ENCODE peak calls at places on chromosomes 16 and 17, in nine cellular contexts. R is GM10248; V is hepatocyte; Z is EH; H is neuronal stem cell; M is GM19239; G is stimulated activated CD4-positive, alpha-beta T cell treated with anti-CD3 and anti-CD28 coated beads, Interleukin-15, amount 100 ng/mL, for 24 hours; J is AG10803; A is fibroblast of lung. L is an unnamed sample.
A peak's percentile ranks its signal among the peaks of the same experiment; 100 is the strongest.

GRCh38 chr17:47789611-47790520 is 31.7 kb downstream of the OSBPL7 start:
- DNase-seq in R (peak; percentile 79), V (peak; percentile 69), Z (peak; percentile 43), H (peak; percentile 44), M (peak; percentile 60), G (peak; percentile 78), J (peak; percentile 42), A (peak; percentile 36), L (no peak)

GRCh38 chr16:5488581-5488980 is 391.0 kb upstream of the EEF2KMT start:
- DNase-seq in R (no peak), V (no peak), Z (no peak), H (no peak), M (no peak), G (no peak), J (no peak), A (no peak), L (no peak)

GRCh38 chr16:21608647-21609328 is 9.4 kb downstream of the METTL9 start:
- DNase-seq in R (no peak), V (no peak), Z (no peak), H (no peak), M (no peak), G (no peak), J (peak; percentile 78), A (no peak), L (no peak)

GRCh38 chr17:79795795-79796569 is 895 bp downstream of the CBX8 start:
- DNase-seq in R (no peak), V (no peak), Z (no peak), H (no peak), M (no peak), G (no peak), J (no peak), A (no peak), L (peak; percentile 61)

GRCh38 chr17:3921853-3922319 is 5.6 kb upstream of the P2RX1 start:
- DNase-seq in R (no peak), V (no peak), Z (no peak), H (no peak), M (no peak), G (no peak), J (no peak), A (peak; percentile 42), L (no peak)

GRCh38 chr17:81518113-81518784 is 5.7 kb upstream of the ACTG1 start:
- DNase-seq in R (no peak), V (no peak), Z (peak; percentile 34), H (no peak), M (no peak), G (no peak), J (no peak), A (no peak), L (no peak)

GRCh38 chr16:23934610-23935009 is 98.8 kb downstream of the PRKCB start:
- DNase-seq in R (no peak), V (no peak), Z (no peak), H (no peak), M (no peak), G (no peak), J (no peak), A (no peak), L (no peak)

GRCh38 chr17:82795615-82796014 is 43.8 kb downstream of the TBCD start:
- DNase-seq in R (no peak), V (no peak), Z (no peak), H (no peak), M (no peak), G (no peak), J (no peak), A (no peak), L (no peak)

GRCh38 chr16:66878067-66878466 is 2.2 kb upstream of the PDP2 start:
- DNase-seq in R (no peak), V (no peak), Z (peak; percentile 17), H (no peak), M (no peak), G (peak; percentile 85), J (peak; percentile 62), A (peak; percentile 65), L (peak; percentile 79)

GRCh38 chr16:89108412-89108811 is 14.8 kb downstream of the ACSF3 start:
- DNase-seq in R (no peak), V (no peak), Z (no peak), H (no peak), M (no peak), G (no peak), J (no peak), A (no peak), L (no peak)

GRCh38 chr16:16071631-16072244 is 122.3 kb downstream of the ABCC1 start:
- DNase-seq in R (no peak), V (no peak), Z (peak; percentile 76), H (no peak), M (no peak), G (no peak), J (peak; percentile 49), A (peak; percentile 84), L (no peak)

GRCh38 chr16:4972938-4973587 is 14.9 kb downstream of the SEC14L5 start:
- DNase-seq in R (no peak), V (no peak), Z (no peak), H (no peak), M (no peak), G (no peak), J (no peak), A (no peak), L (no peak)

GRCh38 chr17:3980381-3980975 is 16.2 kb upstream of the ATP2A3 start:
- DNase-seq in R (no peak), V (no peak), Z (no peak), H (no peak), M (no peak), G (no peak), J (no peak), A (no peak), L (no peak)

GRCh38 chr17:12584727-12585126 is 81.0 kb upstream of the MYOCD start:
- DNase-seq in R (no peak), V (no peak), Z (no peak), H (no peak), M (no peak), G (no peak), J (no peak), A (no peak), L (no peak)

GRCh38 chr16:50719401-50720337 is 22.2 kb upstream of the CYLD start:
- DNase-seq in R (no peak), V (peak; percentile 70), Z (no peak), H (no peak), M (no peak), G (no peak), J (no peak), A (no peak), L (no peak)

GRCh38 chr17:64992325-64992802 is 64.2 kb downstream of the GNA13 start:
- DNase-seq in R (no peak), V (no peak), Z (peak; percentile 72), H (no peak), M (no peak), G (peak; percentile 27), J (peak; percentile 26), A (peak; percentile 71), L (no peak)

GRCh38 chr17:20092973-20093626 is 83.9 kb downstream of the SPECC1 start:
- DNase-seq in R (no peak), V (no peak), Z (no peak), H (no peak), M (no peak), G (no peak), J (no peak), A (no peak), L (no peak)